ENCODE peak calls at places on chromosomes 11 and 22, in five cellular contexts. One of them, this sample, is unnamed.

GRCh38 chr11:12206529-12206928 is 96.1 kb downstream of the MICAL2 start:
- DNase-seq in fibroblast of the aortic adventitia: no peak
- DNase-seq in activated gamma-delta T cell: no peak
- DNase-seq in GM23248: peak; percentile 22
- DNase-seq in astrocyte of the spinal cord: peak; percentile 59
- DNase-seq in this sample: no peak

GRCh38 chr11:72736452-72737069 is 15.6 kb downstream of the ARAP1 start:
- DNase-seq in fibroblast of the aortic adventitia: peak; percentile 34
- DNase-seq in activated gamma-delta T cell: peak; percentile 42
- DNase-seq in GM23248: peak; percentile 86
- DNase-seq in astrocyte of the spinal cord: no peak
- DNase-seq in this sample: peak; percentile 12

GRCh38 chr11:68150029-68150428 is 28.8 kb upstream of the CHKA start:
- DNase-seq in fibroblast of the aortic adventitia: peak; percentile 60
- DNase-seq in activated gamma-delta T cell: no peak
- DNase-seq in GM23248: no peak
- DNase-seq in astrocyte of the spinal cord: peak; percentile 43
- DNase-seq in this sample: no peak

GRCh38 chr22:29203883-29204282 is 1.8 kb upstream of the EMID1 start:
- DNase-seq in fibroblast of the aortic adventitia: no peak
- DNase-seq in activated gamma-delta T cell: no peak
- DNase-seq in GM23248: no peak
- DNase-seq in astrocyte of the spinal cord: no peak
- DNase-seq in this sample: no peak

GRCh38 chr11:119178166-119178680 is 7.1 kb upstream of the NHERF4 start:
- DNase-seq in fibroblast of the aortic adventitia: no peak
- DNase-seq in activated gamma-delta T cell: no peak
- DNase-seq in GM23248: no peak
- DNase-seq in astrocyte of the spinal cord: no peak
- DNase-seq in this sample: no peak

GRCh38 chr22:43009444-43009843 is 5.5 kb downstream of the PACSIN2 start:
- DNase-seq in fibroblast of the aortic adventitia: no peak
- DNase-seq in activated gamma-delta T cell: no peak
- DNase-seq in GM23248: no peak
- DNase-seq in astrocyte of the spinal cord: no peak
- DNase-seq in this sample: no peak

GRCh38 chr11:119684361-119685072 is 44.5 kb downstream of the NECTIN1 start:
- DNase-seq in fibroblast of the aortic adventitia: peak; percentile 45
- DNase-seq in activated gamma-delta T cell: no peak
- DNase-seq in GM23248: peak; percentile 76
- DNase-seq in astrocyte of the spinal cord: peak; percentile 62
- DNase-seq in this sample: no peak

GRCh38 chr11:15883349-15883961 is 472.9 kb downstream of the SOX6 start:
- DNase-seq in fibroblast of the aortic adventitia: peak; percentile 59
- DNase-seq in activated gamma-delta T cell: no peak
- DNase-seq in GM23248: no peak
- DNase-seq in astrocyte of the spinal cord: no peak
- DNase-seq in this sample: no peak

GRCh38 chr11:26285593-26285992 is 46.3 kb upstream of the ANO3 start:
- DNase-seq in fibroblast of the aortic adventitia: no peak
- DNase-seq in activated gamma-delta T cell: no peak
- DNase-seq in GM23248: peak; percentile 3
- DNase-seq in astrocyte of the spinal cord: no peak
- DNase-seq in this sample: peak; percentile 76

GRCh38 chr11:10506013-10506370 is 35.0 kb downstream of the RNF141 start:
- DNase-seq in fibroblast of the aortic adventitia: peak; percentile 11
- DNase-seq in activated gamma-delta T cell: no peak
- DNase-seq in GM23248: no peak
- DNase-seq in astrocyte of the spinal cord: no peak
- DNase-seq in this sample: no peak

This sample was measured in NCI-H82.